ENCODE peak calls at places on chromosomes 16 and 17, in nine cellular contexts. V is A549, A is HCT116, R is GM23338, I is HL-60, D is GM12878, G is SK-N-SH, B is HepG2, L is K562. S is an unnamed sample.

GRCh38 chr17:10292057-10292931 is 80.5 kb downstream of the MYH13 start:
- DNase-seq in B (no peak), L (no peak), V (no peak), R (peak), A (peak), G (no peak), I (no peak), D (peak), S (no peak)

GRCh38 chr17:81044764-81045589 is 10.0 kb downstream of the BAIAP2 start:
- DNase-seq in V (peak), D (no peak), R (no peak), B (peak), L (no peak), I (no peak), A (no peak), G (peak), S (no peak)

GRCh38 chr17:10772425-10773380 is 31.2 kb downstream of the TMEM238L start:
- DNase-seq in B (peak), R (peak), G (no peak), V (peak), I (peak), L (peak), D (no peak), A (peak), S (peak)

GRCh38 chr17:79415909-79416308 is 194.9 kb downstream of the RBFOX3 start:
- DNase-seq in R (no peak), B (no peak), D (no peak), G (no peak), I (no peak), V (no peak), L (no peak), A (no peak), S (no peak)

GRCh38 chr16:85750827-85751641 is at the start of gene C16orf74:
- DNase-seq in L (peak), V (peak), D (no peak), R (peak), G (peak), I (no peak), A (no peak), B (no peak), S (no peak)

GRCh38 chr17:74182041-74182783 is 21.3 kb upstream of the RPL38 start:
- DNase-seq in L (no peak), I (no peak), G (no peak), B (no peak), A (no peak), V (no peak), R (no peak), D (no peak), S (no peak)

GRCh38 chr16:29009050-29009837 is 24.4 kb downstream of the LAT start:
- DNase-seq in A (no peak), V (no peak), I (peak), R (no peak), G (no peak), D (no peak), B (no peak), L (peak), S (no peak)

GRCh38 chr16:19717319-19717718 is 708 bp downstream of the KNOP1 start:
- DNase-seq in B (no peak), R (peak), I (peak), A (no peak), L (no peak), G (no peak), D (no peak), V (no peak), S (no peak)

GRCh38 chr17:44758414-44759095 is at the start of gene ADAM11:
- DNase-seq in D (no peak), I (no peak), V (no peak), B (no peak), L (peak), A (no peak), G (peak), R (peak), S (no peak)

GRCh38 chr16:77037696-77038347 is 153.2 kb upstream of the MON1B start:
- DNase-seq in A (no peak), D (no peak), G (no peak), I (peak), V (no peak), R (peak), B (no peak), L (no peak), S (no peak)

GRCh38 chr16:85601730-85602401 is 11.3 kb upstream of the GSE1 start:
- DNase-seq in G (no peak), D (no peak), V (no peak), L (peak), I (no peak), B (no peak), A (no peak), R (no peak), S (no peak)

GRCh38 chr17:2904135-2904534 is 107.9 kb downstream of the RAP1GAP2 start:
- DNase-seq in G (peak), V (no peak), R (peak), B (no peak), L (no peak), I (no peak), D (no peak), A (no peak), S (no peak)

GRCh38 chr16:14302031-14302398 is 230.9 kb downstream of the MRTFB start:
- DNase-seq in I (no peak), G (peak), B (peak), A (no peak), L (peak), V (peak), R (peak), D (no peak), S (no peak)

GRCh38 chr17:56994009-56994792 is 16.3 kb downstream of the SCPEP1 start:
- DNase-seq in B (no peak), D (no peak), R (no peak), A (no peak), L (no peak), I (no peak), G (no peak), V (no peak), S (no peak)

GRCh38 chr17:3889613-3890012 is 3.2 kb downstream of the CAMKK1 start:
- DNase-seq in B (no peak), L (no peak), R (no peak), D (no peak), G (no peak), I (no peak), V (no peak), A (no peak), S (no peak)

GRCh38 chr17:39671651-39672521 is 3.6 kb downstream of the PNMT start:
- DNase-seq in B (peak), L (peak), V (peak), G (peak), D (no peak), A (peak), I (peak), R (peak), S (no peak)

GRCh38 chr16:67036323-67036741 is 7.4 kb downstream of the CBFB start:
- DNase-seq in V (no peak), I (no peak), R (no peak), A (no peak), B (no peak), L (no peak), G (no peak), D (no peak), S (no peak)

GRCh38 chr17:15398736-15399331 is 57.4 kb upstream of the TEKT3 start:
- DNase-seq in V (peak), D (no peak), G (peak), R (no peak), I (no peak), L (no peak), A (no peak), B (peak), S (no peak)
- TF ChIP-seq REST in V (no peak), D (no peak), G (no peak), R (no peak), I (no peak), L (no peak), A (no peak), B (no peak), S (no peak)

GRCh38 chr17:72984145-72984924 is 108.2 kb downstream of the SLC39A11 start:
- DNase-seq in D (no peak), V (no peak), I (no peak), R (no peak), B (no peak), G (no peak), L (no peak), A (peak), S (no peak)

GRCh38 chr17:72985882-72986720 is 106.4 kb downstream of the SLC39A11 start:
- DNase-seq in L (peak), A (peak), D (peak), B (peak), R (peak), G (peak), I (peak), V (peak), S (peak)

GRCh38 chr17:72987166-72987565 is 105.3 kb downstream of the SLC39A11 start:
- DNase-seq in R (no peak), B (no peak), A (no peak), V (no peak), L (no peak), G (no peak), D (no peak), I (no peak), S (no peak)

GRCh38 chr17:72982680-72983079 is 109.8 kb downstream of the SLC39A11 start:
- DNase-seq in G (no peak), A (no peak), V (no peak), B (peak), L (no peak), R (no peak), D (no peak), I (no peak), S (no peak)

DNA sequence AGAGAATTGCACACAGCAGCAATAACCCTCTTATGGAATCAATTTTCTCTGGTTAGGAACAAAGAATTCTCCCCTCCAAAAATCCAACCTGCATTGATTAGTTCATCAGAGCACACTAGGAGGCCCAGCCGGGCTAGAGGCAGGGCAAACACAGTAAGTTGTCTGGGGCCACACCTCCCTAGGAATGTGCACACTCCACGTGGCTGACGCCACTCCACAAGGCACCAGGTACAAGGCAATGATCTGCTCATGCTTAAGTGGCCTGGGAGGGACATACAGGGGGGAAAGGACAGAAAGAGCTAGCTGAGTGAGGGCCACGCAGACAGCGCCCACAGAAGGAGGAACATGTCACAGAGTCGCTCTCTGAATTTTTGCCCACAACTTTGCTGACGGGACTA is 107.6 kb downstream of the SLC39A11 start:
- DNase-seq in R (no peak), V (no peak), I (no peak), A (peak), D (no peak), G (no peak), L (no peak), B (no peak), S (no peak)
- TF ChIP-seq REST in R (no peak), V (no peak), I (no peak), A (no peak), D (no peak), G (no peak), L (no peak), B (no peak), S (no peak)

DNA sequence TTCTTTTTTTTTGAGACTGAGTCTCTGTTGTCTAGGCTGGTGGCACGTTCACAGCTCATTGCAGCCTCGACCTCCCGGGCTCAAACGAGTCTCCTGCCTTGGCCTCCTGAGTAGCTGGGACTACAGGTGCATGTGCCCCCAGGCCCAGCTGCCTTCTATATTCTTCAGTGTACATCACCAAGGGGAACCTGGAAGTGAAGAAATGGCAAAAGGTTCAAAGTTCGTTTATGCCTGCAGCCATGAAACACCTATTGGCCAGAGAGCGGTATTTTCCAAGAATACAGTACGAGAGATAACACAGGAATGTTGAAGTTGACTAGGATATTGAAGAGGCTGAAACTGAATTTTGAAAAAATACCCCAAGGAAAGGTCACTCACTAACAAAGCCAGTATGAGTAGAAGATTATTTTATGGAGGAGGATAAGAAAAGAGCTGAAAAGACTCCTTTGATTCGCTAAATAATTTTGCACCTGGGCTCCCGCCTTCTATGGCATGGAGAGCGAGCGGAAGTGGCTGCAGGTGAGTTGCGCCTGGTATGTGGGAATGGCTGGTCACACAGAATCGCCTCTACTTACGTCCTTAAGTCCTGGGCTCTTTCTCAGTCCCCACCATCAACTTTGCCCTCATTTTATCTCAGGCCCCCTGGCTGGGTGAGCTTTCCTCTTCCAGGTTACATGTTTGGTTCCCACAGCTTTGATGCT is 9.8 kb downstream of the ST6GALNAC1 start:
- DNase-seq in L (no peak), V (no peak), A (no peak), I (no peak), R (no peak), B (peak), G (no peak), D (no peak), S (no peak)
- TF ChIP-seq REST in L (no peak), V (no peak), A (no peak), I (no peak), R (no peak), B (no peak), G (no peak), D (no peak), S (no peak)

GRCh38 chr17:61468263-61468907 is 16.2 kb downstream of the TBX4 start:
- DNase-seq in G (no peak), B (no peak), D (no peak), V (no peak), I (no peak), A (no peak), L (no peak), R (no peak), S (no peak)

GRCh38 chr17:61467416-61468262 is 15.4 kb downstream of the TBX4 start:
- DNase-seq in A (peak), B (no peak), I (no peak), V (peak), D (no peak), L (peak), G (peak), R (peak), S (no peak)

GRCh38 chr17:61469474-61469873 is 17.3 kb downstream of the TBX4 start:
- DNase-seq in I (no peak), A (no peak), V (no peak), D (no peak), L (no peak), G (no peak), B (no peak), R (no peak), S (no peak)

GRCh38 chr17:61469949-61470348 is 17.7 kb downstream of the TBX4 start:
- DNase-seq in I (no peak), G (no peak), L (no peak), A (no peak), D (no peak), R (no peak), V (no peak), B (no peak), S (no peak)

GRCh38 chr17:61470530-61471136 is 18.4 kb downstream of the TBX4 start:
- DNase-seq in B (no peak), A (no peak), I (no peak), R (peak), G (no peak), V (no peak), D (no peak), L (no peak), S (no peak)
- TF ChIP-seq REST in B (no peak), A (no peak), I (no peak), R (no peak), G (no peak), V (no peak), D (no peak), L (no peak), S (no peak)

GRCh38 chr17:7292729-7293128 is 1.7 kb downstream of the YBX2 start:
- DNase-seq in G (peak), B (no peak), I (no peak), V (no peak), D (no peak), R (no peak), A (no peak), L (no peak), S (no peak)

GRCh38 chr17:7293131-7293557 is 1.3 kb downstream of the YBX2 start:
- DNase-seq in D (no peak), A (no peak), B (no peak), V (no peak), R (no peak), I (peak), L (no peak), G (peak), S (no peak)

GRCh38 chr17:7295230-7296180 is 1.1 kb upstream of the YBX2 start:
- DNase-seq in B (no peak), V (no peak), A (no peak), G (peak), L (no peak), I (no peak), R (peak), D (no peak), S (no peak)

GRCh38 chr17:7294614-7295153 is at the start of gene YBX2:
- DNase-seq in R (peak), I (peak), A (peak), L (peak), D (no peak), G (peak), V (peak), B (no peak), S (no peak)

GRCh38 chr17:7293821-7294613 is 422 bp downstream of the YBX2 start:
- DNase-seq in L (peak), D (no peak), B (peak), V (no peak), G (peak), R (peak), I (no peak), A (no peak), S (no peak)
- TF ChIP-seq REST in L (no peak), D (no peak), B (no peak), V (no peak), G (no peak), R (no peak), I (no peak), A (no peak), S (no peak)

GRCh38 chr17:17206149-17206912 is at the start of gene PLD6:
- DNase-seq in R (no peak), L (peak), D (peak), B (peak), G (peak), A (peak), V (peak), I (peak), S (peak)

GRCh38 chr17:17204041-17204591 is 2.0 kb downstream of the PLD6 start:
- DNase-seq in D (no peak), B (no peak), G (no peak), A (no peak), V (no peak), L (no peak), I (peak), R (no peak), S (no peak)

GRCh38 chr17:17206913-17207368 is 808 bp upstream of the PLD6 start:
- DNase-seq in V (no peak), D (no peak), I (no peak), A (no peak), G (no peak), L (no peak), R (no peak), B (no peak), S (no peak)

GRCh38 chr17:17204635-17205231 is 1.4 kb downstream of the PLD6 start:
- DNase-seq in L (no peak), B (no peak), A (no peak), R (no peak), I (peak), D (no peak), G (no peak), V (no peak), S (no peak)

GRCh38 chr17:17205368-17206148 is 575 bp downstream of the PLD6 start:
- DNase-seq in R (peak), V (peak), G (peak), D (peak), A (peak), B (peak), L (peak), I (peak), S (no peak)
- TF ChIP-seq REST in R (no peak), V (no peak), G (no peak), D (no peak), A (no peak), B (no peak), L (no peak), I (no peak), S (no peak)